ENCODE peak calls at places on chromosomes 5 and 9, in nine cellular contexts. T, R, V, B, O, C, K, H and S are unnamed samples.

GRCh38 chr9:100731557-100731956 is 153.7 kb downstream of the CAVIN4 start:
- DNase-seq in T (no peak), R (no peak), V (no peak), B (no peak), O (no peak), C (no peak), K (no peak), H (no peak), S (no peak)

GRCh38 chr5:6634327-6634713 is 1.1 kb downstream of the SRD5A1 start:
- DNase-seq in T (no peak), R (no peak), V (peak), B (no peak), O (peak), C (no peak), K (no peak), H (no peak), S (no peak)

GRCh38 chr9:105751761-105752160 is 57.4 kb downstream of the TMEM38B start:
- DNase-seq in T (no peak), R (no peak), V (no peak), B (no peak), O (no peak), C (no peak), K (no peak), H (peak), S (no peak)

GRCh38 chr5:101806410-101806809 is 489.7 kb downstream of the SLCO4C1 start:
- DNase-seq in T (no peak), R (no peak), V (no peak), B (no peak), O (no peak), C (no peak), K (no peak), H (no peak), S (no peak)

GRCh38 chr5:171317225-171317624 is 8.2 kb downstream of the TLX3 start:
- DNase-seq in T (no peak), R (no peak), V (no peak), B (no peak), O (no peak), C (no peak), K (no peak), H (no peak), S (no peak)

GRCh38 chr5:150077996-150078801 is 8.2 kb downstream of the CSF1R start:
- DNase-seq in T (no peak), R (no peak), V (peak), B (no peak), O (no peak), C (no peak), K (no peak), H (no peak), S (no peak)

GRCh38 chr9:135524130-135524861 is 3.1 kb downstream of the LCN1 start:
- DNase-seq in T (no peak), R (no peak), V (no peak), B (no peak), O (no peak), C (no peak), K (no peak), H (peak), S (no peak)

GRCh38 chr9:4663956-4664355 is 1.9 kb downstream of the PLPP6 start:
- DNase-seq in T (no peak), R (no peak), V (no peak), B (no peak), O (no peak), C (no peak), K (no peak), H (no peak), S (no peak)

GRCh38 chr9:138067594-138068367 is 190.2 kb downstream of the CACNA1B start:
- DNase-seq in T (no peak), R (no peak), V (no peak), B (no peak), O (no peak), C (no peak), K (no peak), H (peak), S (no peak)

GRCh38 chr5:133797167-133797566 is 171.3 kb downstream of the C5orf15 start:
- DNase-seq in T (no peak), R (no peak), V (no peak), B (no peak), O (no peak), C (no peak), K (no peak), H (no peak), S (no peak)

GRCh38 chr5:169251685-169252084 is 49.3 kb downstream of the SLIT3 start:
- DNase-seq in T (no peak), R (no peak), V (no peak), B (peak), O (no peak), C (no peak), K (peak), H (no peak), S (no peak)

GRCh38 chr5:84688566-84688965 is 303.9 kb upstream of the EDIL3 start:
- DNase-seq in T (no peak), R (no peak), V (no peak), B (no peak), O (no peak), C (no peak), K (peak), H (no peak), S (no peak)

GRCh38 chr5:150251504-150251903 is 38.1 kb downstream of the CAMK2A start:
- DNase-seq in T (no peak), R (no peak), V (no peak), B (no peak), O (no peak), C (no peak), K (no peak), H (no peak), S (no peak)

GRCh38 chr5:142973932-142974331 is 203.8 kb downstream of the ARHGAP26 start:
- DNase-seq in T (no peak), R (no peak), V (no peak), B (no peak), O (no peak), C (no peak), K (no peak), H (no peak), S (no peak)

GRCh38 chr9:107637421-107638420 is 148.2 kb upstream of the KLF4 start:
- DNase-seq in T (peak), R (peak), V (peak), B (peak), O (peak), C (peak), K (peak), H (peak), S (no peak)

GRCh38 chr5:67338416-67338815 is 141.8 kb upstream of the CD180 start:
- DNase-seq in T (no peak), R (no peak), V (no peak), B (no peak), O (no peak), C (no peak), K (no peak), H (no peak), S (no peak)

GRCh38 chr9:95107001-95107749 is 210.3 kb downstream of the FANCC start:
- DNase-seq in T (no peak), R (no peak), V (no peak), B (no peak), O (no peak), C (no peak), K (peak), H (peak), S (no peak)

GRCh38 chr5:66144799-66145390 is 795 bp downstream of the SREK1 start:
- DNase-seq in T (no peak), R (no peak), V (no peak), B (peak), O (peak), C (no peak), K (no peak), H (no peak), S (peak)

GRCh38 chr5:134594797-134595457 is 37.7 kb downstream of the SAR1B start:
- DNase-seq in T (peak), R (no peak), V (no peak), B (no peak), O (no peak), C (no peak), K (no peak), H (no peak), S (peak)

GRCh38 chr5:75668348-75668895 is 48.8 kb downstream of the POC5 start:
- DNase-seq in T (no peak), R (no peak), V (no peak), B (no peak), O (no peak), C (no peak), K (no peak), H (no peak), S (no peak)

GRCh38 chr5:122493776-122494518 is 181.9 kb downstream of the SNCAIP start:
- DNase-seq in T (no peak), R (no peak), V (no peak), B (no peak), O (no peak), C (peak), K (no peak), H (no peak), S (no peak)

GRCh38 chr9:100324594-100325200 is 28.0 kb downstream of the TEX10 start:
- DNase-seq in T (peak), R (no peak), V (peak), B (peak), O (peak), C (no peak), K (peak), H (no peak), S (no peak)

GRCh38 chr9:109063765-109064164 is 50.5 kb upstream of the CTNNAL1 start:
- DNase-seq in T (no peak), R (no peak), V (no peak), B (peak), O (no peak), C (no peak), K (no peak), H (no peak), S (no peak)

GRCh38 chr5:100407053-100407452 is 128.1 kb upstream of the FAM174A start:
- DNase-seq in T (no peak), R (no peak), V (no peak), B (no peak), O (no peak), C (no peak), K (no peak), H (no peak), S (no peak)

GRCh38 chr9:23308114-23308513 is 517.9 kb downstream of the ELAVL2 start:
- DNase-seq in T (no peak), R (no peak), V (no peak), B (no peak), O (no peak), C (no peak), K (no peak), H (no peak), S (no peak)

GRCh38 chr9:33718987-33719386 is 76.4 kb upstream of the PRSS3 start:
- DNase-seq in T (no peak), R (no peak), V (no peak), B (peak), O (no peak), C (no peak), K (no peak), H (no peak), S (no peak)

GRCh38 chr5:13188393-13188792 is 756.1 kb downstream of the DNAH5 start:
- DNase-seq in T (no peak), R (no peak), V (no peak), B (no peak), O (no peak), C (no peak), K (no peak), H (no peak), S (no peak)

GRCh38 chr5:154273028-154273617 is 82.6 kb downstream of the GALNT10 start:
- DNase-seq in T (peak), R (no peak), V (peak), B (peak), O (no peak), C (no peak), K (no peak), H (peak), S (peak)

GRCh38 chr9:110738982-110739381 is 70.4 kb downstream of the MUSK start:
- DNase-seq in T (no peak), R (no peak), V (no peak), B (no peak), O (no peak), C (no peak), K (no peak), H (no peak), S (no peak)

GRCh38 chr5:124764992-124765611 is 18.7 kb upstream of the ZNF608 start:
- DNase-seq in T (no peak), R (no peak), V (no peak), B (no peak), O (no peak), C (no peak), K (no peak), H (no peak), S (no peak)

GRCh38 chr5:116668361-116668760 is 93.7 kb upstream of the SEMA6A start:
- DNase-seq in T (no peak), R (no peak), V (no peak), B (no peak), O (no peak), C (no peak), K (no peak), H (no peak), S (no peak)

GRCh38 chr9:121286973-121287721 is 19.2 kb downstream of the GSN start:
- DNase-seq in T (no peak), R (peak), V (no peak), B (peak), O (peak), C (peak), K (peak), H (peak), S (no peak)
- TF ChIP-seq CTCF in T (no peak), R (no peak), V (no peak), B (peak), O (peak), C (no peak), K (no peak), H (no peak), S (no peak)

DNA sequence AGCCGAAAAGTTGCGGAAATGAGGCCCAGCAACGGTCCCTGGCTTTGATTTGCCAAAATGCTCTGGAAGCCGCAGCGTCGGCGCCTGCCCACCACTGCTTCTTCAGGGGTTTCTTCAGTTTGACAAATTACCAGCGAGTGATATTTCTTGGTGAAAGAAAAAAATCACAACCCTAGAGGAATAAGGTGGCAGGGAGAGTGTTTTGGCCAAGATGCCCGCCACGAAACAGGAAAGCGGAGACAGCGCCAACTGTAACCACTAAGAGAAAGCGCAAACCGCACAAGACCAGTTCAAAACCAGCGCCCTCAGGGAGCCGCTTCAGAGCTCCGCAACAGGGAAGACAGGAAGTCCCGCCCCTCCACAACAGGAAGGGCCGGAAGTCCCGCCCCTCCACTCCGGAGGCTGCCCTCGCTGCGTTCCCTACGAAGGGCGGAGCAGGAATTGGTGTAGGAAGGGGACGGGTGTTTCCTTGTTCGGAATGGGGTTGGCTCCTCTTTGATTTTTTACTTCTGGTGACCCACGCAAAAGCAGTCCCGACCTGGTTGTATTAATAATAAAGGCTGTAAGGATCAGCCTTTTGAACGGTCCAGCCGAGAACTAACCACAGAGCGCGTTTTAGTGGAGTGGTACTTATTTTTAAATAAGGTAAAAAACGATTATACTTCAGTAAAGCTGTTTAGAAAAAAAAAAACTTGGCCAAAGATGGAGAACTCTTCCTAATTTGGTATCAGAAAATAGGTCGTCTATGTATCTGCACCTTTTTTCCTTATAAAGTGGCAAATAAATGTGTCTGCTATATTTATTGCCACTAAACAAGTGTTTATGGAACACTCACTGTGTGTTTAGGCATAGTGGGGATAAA is at the start of gene C5orf34:
- DNase-seq in T (peak), R (peak), V (peak), B (peak), O (peak), C (peak), K (peak), H (peak), S (peak)
- TF ChIP-seq CTCF in T (no peak), R (no peak), V (no peak), B (peak), O (no peak), C (no peak), K (no peak), H (no peak), S (no peak)

GRCh38 chr5:94159144-94159543 is 417.7 kb upstream of the POU5F2 start:
- DNase-seq in T (no peak), R (no peak), V (no peak), B (no peak), O (no peak), C (no peak), K (no peak), H (no peak), S (no peak)
- TF ChIP-seq CTCF in T (peak), R (no peak), V (no peak), B (peak), O (no peak), C (no peak), K (peak), H (no peak), S (peak)

DNA sequence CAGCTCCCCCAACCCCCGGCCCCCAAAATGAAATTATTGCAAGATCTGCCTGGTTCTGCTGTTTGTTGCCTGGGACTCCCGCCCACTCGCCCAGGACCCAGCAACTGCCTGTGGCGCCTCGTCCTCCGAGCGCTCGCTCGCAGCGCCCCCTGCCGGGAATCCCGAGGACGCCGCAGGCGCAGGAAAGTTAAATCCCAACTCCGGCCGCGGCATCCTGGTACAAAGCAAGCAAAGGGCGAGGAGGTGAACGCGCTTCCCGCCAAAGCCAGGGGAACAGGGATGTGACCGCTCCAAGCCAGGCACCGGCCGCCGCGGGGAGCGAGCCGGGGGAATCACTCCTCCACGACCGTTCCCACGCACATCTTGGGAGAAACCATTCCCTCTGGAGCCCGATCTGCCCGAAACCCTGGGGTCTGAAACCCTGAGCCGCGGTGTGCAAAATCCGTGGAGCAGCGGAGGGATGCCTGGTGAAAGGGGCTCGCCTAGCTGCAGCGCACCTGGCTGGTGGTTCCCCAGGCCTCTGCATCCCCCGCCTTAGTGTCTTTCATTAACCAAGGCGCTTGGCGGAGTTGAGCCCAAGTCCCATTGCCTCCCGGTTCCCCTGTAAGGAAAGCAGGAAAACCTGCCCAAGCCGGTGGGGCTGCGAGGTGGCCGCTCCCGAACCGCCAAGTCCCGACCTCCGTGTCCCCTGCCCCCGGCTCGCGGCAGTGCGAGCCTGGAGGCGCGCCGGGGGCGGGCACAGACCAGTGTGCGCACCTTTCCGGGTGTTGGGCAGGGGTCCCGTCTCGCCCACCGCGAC is 1.2 kb downstream of the SEMA5A start:
- DNase-seq in T (peak), R (peak), V (peak), B (peak), O (peak), C (peak), K (no peak), H (peak), S (peak)
- TF ChIP-seq CTCF in T (peak), R (peak), V (peak), B (peak), O (peak), C (peak), K (peak), H (peak), S (peak)

GRCh38 chr5:140857987-140858240 is 2.2 kb downstream of the PCDHA10 start:
- DNase-seq in T (no peak), R (no peak), V (no peak), B (no peak), O (no peak), C (no peak), K (no peak), H (no peak), S (no peak)

GRCh38 chr5:140857177-140857986 is 1.7 kb downstream of the PCDHA10 start:
- DNase-seq in T (no peak), R (no peak), V (no peak), B (no peak), O (no peak), C (no peak), K (no peak), H (no peak), S (no peak)

GRCh38 chr5:140855772-140856674 is at the start of gene PCDHA10:
- DNase-seq in T (no peak), R (no peak), V (no peak), B (no peak), O (no peak), C (no peak), K (no peak), H (no peak), S (no peak)
- TF ChIP-seq CTCF in T (peak), R (peak), V (no peak), B (peak), O (no peak), C (peak), K (peak), H (no peak), S (no peak)

DNA sequence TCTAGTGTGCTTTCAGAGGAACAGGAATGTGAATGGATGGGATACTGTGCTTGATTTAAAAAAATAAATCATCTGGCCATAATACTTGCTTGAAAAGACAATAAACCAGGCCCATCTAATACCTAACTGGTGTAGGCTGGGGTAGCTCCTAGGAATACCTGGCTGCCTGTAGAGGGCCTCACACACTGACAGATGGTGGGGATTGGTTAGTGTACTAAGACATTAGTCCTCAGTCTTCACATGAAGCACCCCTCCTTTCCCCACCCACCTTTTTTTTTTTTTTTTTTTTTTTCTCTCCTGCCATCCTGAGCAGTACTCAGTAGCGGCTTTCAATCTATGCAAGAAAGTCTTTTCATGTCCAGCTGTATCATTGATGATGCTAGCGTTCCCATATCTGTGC is 130.5 kb downstream of the ADGRV1 start:
- DNase-seq in T (no peak), R (no peak), V (no peak), B (no peak), O (no peak), C (no peak), K (no peak), H (no peak), S (no peak)
- TF ChIP-seq CTCF in T (no peak), R (no peak), V (no peak), B (no peak), O (no peak), C (no peak), K (no peak), H (no peak), S (no peak)

GRCh38 chr5:73027361-73027760 is 71.5 kb downstream of the FCHO2 start:
- DNase-seq in T (no peak), R (no peak), V (no peak), B (no peak), O (no peak), C (no peak), K (no peak), H (no peak), S (no peak)
- TF ChIP-seq CTCF in T (no peak), R (peak), V (no peak), B (peak), O (no peak), C (no peak), K (no peak), H (no peak), S (peak)

GRCh38 chr5:73644385-73644963 is 18.5 kb downstream of the ARHGEF28 start:
- DNase-seq in T (no peak), R (no peak), V (no peak), B (no peak), O (no peak), C (no peak), K (no peak), H (no peak), S (no peak)
- TF ChIP-seq CTCF in T (no peak), R (no peak), V (no peak), B (no peak), O (no peak), C (no peak), K (no peak), H (no peak), S (no peak)